ENCODE peak calls at places on chromosomes 2 and 18, in seven cellular contexts. M, R, D, L, C, V and I are unnamed samples. For H3K4me1, the result is how much of the 10 kb centered on the place peaks cover.

GRCh38 chr2:24885221-24886113 is 34.6 kb downstream of the ADCY3 start:
- DNase-seq in R (no peak), M (no peak), V (no peak), C (no peak), D (no peak), L (no peak), I (no peak)

GRCh38 chr18:61703508-61703907 is 189.3 kb downstream of the RNF152 start:
- DNase-seq in D (no peak), M (no peak), V (no peak), L (peak), R (no peak), C (no peak), I (no peak)

GRCh38 chr18:27921904-27922541 is 254.9 kb downstream of the CDH2 start:
- DNase-seq in L (peak), D (no peak), V (peak), M (peak), R (no peak), C (no peak), I (peak)

GRCh38 chr2:132573444-132574007 is 96.5 kb downstream of the LYPD1 start:
- DNase-seq in V (no peak), L (no peak), C (no peak), M (no peak), R (no peak), D (no peak), I (no peak)

GRCh38 chr18:275486-275885 is 7.6 kb upstream of the THOC1 start:
- DNase-seq in L (no peak), M (no peak), D (no peak), R (no peak), C (peak), V (no peak), I (no peak)

GRCh38 chr2:174493549-174494331 is 6.9 kb upstream of the GPR155 start:
- DNase-seq in D (no peak), L (no peak), R (no peak), C (no peak), V (no peak), M (no peak), I (no peak)

GRCh38 chr2:160156665-160157064 is 43.4 kb downstream of the ITGB6 start:
- DNase-seq in C (no peak), M (no peak), R (no peak), D (no peak), V (no peak), L (no peak), I (no peak)

GRCh38 chr2:201907128-201907886 is 101.0 kb downstream of the CDK15 start:
- DNase-seq in V (no peak), R (no peak), C (no peak), L (no peak), M (no peak), D (no peak), I (no peak)

GRCh38 chr2:100568989-100569388 is 6.2 kb downstream of the PDCL3 start:
- DNase-seq in R (no peak), L (no peak), D (no peak), M (no peak), V (no peak), C (no peak), I (no peak)

GRCh38 chr2:218501665-218502064 is 66.5 kb downstream of the USP37 start:
- DNase-seq in D (no peak), C (no peak), V (no peak), M (peak), R (no peak), L (peak), I (no peak)

GRCh38 chr2:205800804-205801203 is 118.5 kb downstream of the NRP2 start:
- DNase-seq in R (no peak), D (no peak), M (peak), V (no peak), L (no peak), C (no peak), I (no peak)

DNA sequence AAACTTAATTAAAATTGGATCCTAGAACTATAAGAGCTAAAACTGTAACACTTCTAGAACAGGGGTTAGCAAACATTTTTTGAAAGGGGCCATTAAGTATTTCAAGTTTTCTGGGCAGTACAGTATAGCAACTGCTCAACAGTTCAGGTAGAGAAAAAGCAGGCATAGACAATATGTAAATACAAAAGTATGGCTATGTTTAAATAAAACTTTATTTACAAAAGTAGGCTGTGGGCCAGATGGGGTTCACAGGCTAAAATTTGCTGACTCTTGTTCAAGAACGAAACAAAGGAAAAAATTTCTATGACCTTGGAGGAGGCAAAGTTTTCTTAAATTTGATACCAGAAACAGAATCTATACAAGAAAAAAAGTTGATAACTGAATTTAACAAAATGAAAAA is 114.5 kb downstream of the MEMO1 start:
- DNase-seq in V (no peak), D (no peak), M (no peak), L (no peak), R (no peak), C (no peak), I (no peak)
- H3K4me1 ChIP-seq in V (under half), D (under half), M (under half), L (under half), R (under half), C (under half), I (under half)

DNA sequence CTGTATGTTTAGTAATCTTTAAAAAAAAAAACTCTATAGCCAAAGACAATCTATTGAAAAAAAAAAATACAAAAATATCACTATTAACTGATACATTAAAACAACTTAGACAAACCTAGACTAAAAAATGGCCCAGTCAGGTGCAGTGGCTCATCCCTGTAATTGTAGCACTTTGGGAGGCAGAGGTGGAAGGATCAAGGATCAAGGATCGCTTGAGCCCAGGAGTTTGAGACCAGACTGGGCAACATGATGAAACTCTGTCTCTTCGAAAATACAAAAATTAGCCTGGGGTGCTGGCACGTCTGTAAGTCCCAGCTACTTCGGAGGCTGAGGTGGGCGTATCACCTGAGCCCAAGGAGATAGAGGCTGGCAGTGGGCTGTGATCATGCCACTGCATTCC is 16.1 kb downstream of the ESCO1 start:
- DNase-seq in R (no peak), M (no peak), L (no peak), D (no peak), V (no peak), C (no peak), I (no peak)
- H3K4me3 ChIP-seq in R (no peak), M (no peak), L (no peak), D (no peak), V (no peak), C (no peak), I (no peak)

DNA sequence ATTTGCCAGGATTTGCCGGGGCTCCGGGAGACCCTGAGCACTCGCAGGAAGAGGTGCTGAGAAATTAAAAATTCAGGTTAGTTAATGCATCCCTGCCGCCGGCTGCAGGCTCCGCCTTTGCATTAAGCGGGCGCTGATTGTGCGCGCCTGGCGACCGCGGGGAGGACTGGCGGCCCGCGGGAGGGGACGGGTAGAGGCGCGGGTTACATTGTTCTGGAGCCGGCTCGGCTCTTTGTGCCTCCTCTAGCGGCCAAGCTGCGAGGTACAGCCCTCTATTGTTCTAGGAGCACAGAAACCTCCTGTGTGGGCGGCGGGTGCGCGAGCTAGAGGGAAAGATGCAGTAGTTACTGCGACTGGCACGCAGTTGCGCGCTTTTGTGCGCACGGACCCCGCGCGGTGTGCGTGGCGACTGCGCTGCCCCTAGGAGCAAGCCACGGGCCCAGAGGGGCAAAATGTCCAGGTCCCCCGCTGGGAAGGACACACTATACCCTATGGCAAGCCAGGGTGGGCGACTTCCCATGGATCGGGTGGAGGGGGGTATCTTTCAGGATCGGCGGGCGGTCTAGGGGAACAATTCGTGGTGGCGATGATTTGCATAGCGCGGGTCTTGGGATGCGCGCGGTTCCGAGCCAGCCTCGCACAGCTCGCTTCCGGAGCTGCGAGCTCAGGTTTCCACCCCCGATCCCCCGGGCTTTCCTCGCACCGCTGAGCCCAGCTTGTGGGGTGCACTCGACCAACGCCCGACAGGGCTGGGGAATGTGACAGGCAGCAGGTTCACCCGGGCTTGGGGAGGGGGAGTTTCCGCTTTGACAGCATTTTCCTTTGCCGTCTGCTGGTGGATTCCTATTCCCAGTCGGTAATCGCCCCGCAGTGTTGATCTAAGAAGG is 2.9 kb downstream of the ONECUT2 start:
- DNase-seq in M (peak), V (peak), R (no peak), C (no peak), D (no peak), L (peak), I (peak)
- H3K4me1 ChIP-seq in M (under half), V (under half), R (under half), C (under half), D (under half), L (under half), I (under half)

DNA sequence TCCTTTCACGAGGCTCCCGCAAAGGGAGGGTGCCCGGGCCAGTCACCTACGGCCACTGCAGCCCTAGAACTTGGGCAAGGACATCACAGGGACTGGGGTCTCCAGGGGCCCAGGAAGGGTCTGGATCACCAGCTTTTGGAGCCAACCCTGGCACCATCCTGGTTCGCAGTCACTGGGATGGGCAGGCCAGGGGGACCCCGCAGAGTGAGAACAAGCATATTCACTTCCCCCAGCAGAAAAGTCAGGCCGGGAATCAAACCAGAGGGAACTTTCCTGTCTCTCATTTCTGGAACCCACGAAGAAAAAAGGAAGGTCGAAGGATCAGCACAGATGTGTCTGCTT is 15.4 kb downstream of the SMAD7 start:
- DNase-seq in D (no peak), M (no peak), L (no peak), V (no peak), R (no peak), C (no peak), I (no peak)
- H3K4me3 ChIP-seq in D (peak), M (no peak), L (peak), V (no peak), R (no peak), C (peak), I (no peak)

GRCh38 chr2:239319261-239319661 is 81.6 kb downstream of the HDAC4 start:
- DNase-seq in L (no peak), M (no peak), D (no peak), V (no peak), C (peak), R (no peak), I (no peak)
- H3K4me1 ChIP-seq in L (under half), M (under half), D (under half), V (under half), C (under half), R (under half), I (under half)

DNA sequence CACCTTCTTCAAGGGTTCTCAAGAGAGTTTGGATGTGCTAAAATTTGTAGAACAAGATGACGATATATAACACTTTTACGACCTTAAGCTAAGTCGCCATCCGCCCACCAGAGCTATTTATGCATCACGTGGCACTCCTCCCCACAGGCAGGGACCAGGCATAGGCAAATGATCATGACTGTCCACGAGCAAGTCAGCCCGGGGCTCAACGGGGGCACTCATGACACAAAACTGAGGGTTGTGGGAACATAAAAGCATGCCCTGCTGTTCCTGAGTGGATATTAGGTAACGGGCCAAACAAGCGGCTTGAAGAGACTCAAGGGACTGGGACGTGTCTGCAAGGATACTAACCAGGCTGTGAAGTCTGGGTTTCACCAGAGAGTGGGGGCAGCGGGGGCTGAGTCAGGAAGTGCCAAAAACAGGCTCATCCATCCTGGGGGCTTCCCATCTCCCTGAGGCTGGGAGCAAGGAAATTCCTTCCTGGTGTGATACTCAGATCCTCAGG is 58.1 kb downstream of the FAM178B start:
- DNase-seq in D (no peak), L (peak), M (peak), R (peak), V (no peak), C (no peak), I (no peak)
- H3K4me3 ChIP-seq in D (peak), L (peak), M (no peak), R (no peak), V (no peak), C (peak), I (no peak)

GRCh38 chr18:70423988-70424387 is 135.1 kb downstream of the SOCS6 start:
- DNase-seq in C (no peak), V (no peak), L (no peak), M (no peak), R (peak), D (no peak), I (no peak)
- H3K4me1 ChIP-seq in C (under half), V (under half), L (under half), M (under half), R (under half), D (under half), I (under half)